ENCODE peak calls at places on chromosomes 5 and 9, in eight cellular contexts. One of them, this sample, is unnamed. For H3K36me3 and H3K27me3, the result is how much of the 10 kb centered on the place peaks cover.

GRCh38 chr9:72579880-72580570 is 58.6 kb downstream of the TMC1 start:
- DNase-seq in bronchial epithelial cell: peak
- DNase-seq in GM12878: no peak
- DNase-seq in PC-9: no peak
- DNase-seq in cardiac muscle cell: no peak
- DNase-seq in sigmoid colon: no peak
- DNase-seq in GM06990: no peak
- DNase-seq in tibial artery: no peak
- DNase-seq in this sample: no peak

GRCh38 chr9:37996050-37996811 is 72.8 kb downstream of the SHB start:
- DNase-seq in bronchial epithelial cell: no peak
- DNase-seq in GM12878: no peak
- DNase-seq in PC-9: no peak
- DNase-seq in cardiac muscle cell: peak
- DNase-seq in sigmoid colon: no peak
- DNase-seq in GM06990: no peak
- DNase-seq in tibial artery: no peak
- DNase-seq in this sample: no peak

GRCh38 chr5:145483211-145483610 is 351.9 kb downstream of the PRELID2 start:
- DNase-seq in bronchial epithelial cell: peak
- DNase-seq in GM12878: no peak
- DNase-seq in PC-9: no peak
- DNase-seq in cardiac muscle cell: no peak
- DNase-seq in sigmoid colon: no peak
- DNase-seq in GM06990: no peak
- DNase-seq in tibial artery: no peak
- DNase-seq in this sample: no peak

GRCh38 chr9:87494970-87495471 is 2.6 kb upstream of the DAPK1 start:
- DNase-seq in bronchial epithelial cell: no peak
- DNase-seq in GM12878: no peak
- DNase-seq in PC-9: no peak
- DNase-seq in cardiac muscle cell: peak
- DNase-seq in sigmoid colon: no peak
- DNase-seq in GM06990: no peak
- DNase-seq in tibial artery: no peak
- DNase-seq in this sample: no peak

GRCh38 chr5:176818391-176819098 is 8.2 kb downstream of the UNC5A start:
- DNase-seq in bronchial epithelial cell: no peak
- DNase-seq in GM12878: peak
- DNase-seq in PC-9: peak
- DNase-seq in cardiac muscle cell: no peak
- DNase-seq in sigmoid colon: no peak
- DNase-seq in GM06990: no peak
- DNase-seq in tibial artery: no peak
- DNase-seq in this sample: no peak

GRCh38 chr5:75140277-75140676 is 87.9 kb upstream of the GCNT4 start:
- DNase-seq in bronchial epithelial cell: no peak
- DNase-seq in GM12878: no peak
- DNase-seq in PC-9: no peak
- DNase-seq in cardiac muscle cell: no peak
- DNase-seq in sigmoid colon: no peak
- DNase-seq in GM06990: no peak
- DNase-seq in tibial artery: no peak
- DNase-seq in this sample: no peak

GRCh38 chr5:61084658-61085057 is 77.6 kb downstream of the SMIM15 start:
- DNase-seq in bronchial epithelial cell: no peak
- DNase-seq in GM12878: no peak
- DNase-seq in PC-9: no peak
- DNase-seq in cardiac muscle cell: no peak
- DNase-seq in sigmoid colon: no peak
- DNase-seq in GM06990: no peak
- DNase-seq in tibial artery: no peak
- DNase-seq in this sample: no peak

GRCh38 chr9:116891438-116891837 is 204.3 kb downstream of the TRIM32 start:
- DNase-seq in bronchial epithelial cell: no peak
- DNase-seq in GM12878: no peak
- DNase-seq in PC-9: no peak
- DNase-seq in cardiac muscle cell: no peak
- DNase-seq in sigmoid colon: no peak
- DNase-seq in GM06990: no peak
- DNase-seq in tibial artery: no peak
- DNase-seq in this sample: no peak

GRCh38 chr9:31908158-31908890 is 476.1 kb upstream of the ACO1 start:
- DNase-seq in bronchial epithelial cell: peak
- DNase-seq in GM12878: peak
- DNase-seq in PC-9: peak
- DNase-seq in cardiac muscle cell: no peak
- DNase-seq in sigmoid colon: no peak
- DNase-seq in GM06990: peak
- DNase-seq in tibial artery: no peak
- DNase-seq in this sample: no peak

GRCh38 chr9:17609312-17610005 is 30.6 kb downstream of the SH3GL2 start:
- DNase-seq in bronchial epithelial cell: no peak
- DNase-seq in GM12878: no peak
- DNase-seq in PC-9: no peak
- DNase-seq in cardiac muscle cell: no peak
- DNase-seq in sigmoid colon: no peak
- DNase-seq in GM06990: no peak
- DNase-seq in tibial artery: no peak
- DNase-seq in this sample: no peak

GRCh38 chr5:171897231-171897630 is 109.2 kb downstream of the FBXW11 start:
- DNase-seq in bronchial epithelial cell: no peak
- DNase-seq in GM12878: no peak
- DNase-seq in PC-9: no peak
- DNase-seq in cardiac muscle cell: no peak
- DNase-seq in sigmoid colon: no peak
- DNase-seq in GM06990: no peak
- DNase-seq in tibial artery: no peak
- DNase-seq in this sample: no peak

GRCh38 chr9:83691492-83691891 is 16.3 kb downstream of the UBQLN1 start:
- DNase-seq in bronchial epithelial cell: no peak
- DNase-seq in GM12878: no peak
- DNase-seq in PC-9: no peak
- DNase-seq in cardiac muscle cell: no peak
- DNase-seq in sigmoid colon: no peak
- DNase-seq in GM06990: no peak
- DNase-seq in tibial artery: no peak
- DNase-seq in this sample: no peak

GRCh38 chr5:32446660-32447059 is 2.1 kb upstream of the ZFR start:
- DNase-seq in bronchial epithelial cell: no peak
- DNase-seq in GM12878: no peak
- DNase-seq in PC-9: no peak
- DNase-seq in cardiac muscle cell: no peak
- DNase-seq in sigmoid colon: no peak
- DNase-seq in GM06990: peak
- DNase-seq in tibial artery: no peak
- DNase-seq in this sample: no peak

GRCh38 chr9:71704806-71705205 is 63.5 kb downstream of the CEMIP2 start:
- DNase-seq in bronchial epithelial cell: no peak
- DNase-seq in GM12878: no peak
- DNase-seq in PC-9: no peak
- DNase-seq in cardiac muscle cell: no peak
- DNase-seq in sigmoid colon: no peak
- DNase-seq in GM06990: no peak
- DNase-seq in tibial artery: no peak
- DNase-seq in this sample: no peak

GRCh38 chr5:136077046-136077445 is 48.3 kb downstream of the TGFBI start:
- DNase-seq in bronchial epithelial cell: no peak
- DNase-seq in GM12878: no peak
- DNase-seq in PC-9: no peak
- DNase-seq in cardiac muscle cell: no peak
- DNase-seq in sigmoid colon: no peak
- DNase-seq in GM06990: no peak
- DNase-seq in tibial artery: no peak
- DNase-seq in this sample: no peak

GRCh38 chr5:7927466-7928375 is 58.8 kb downstream of the MTRR start:
- DNase-seq in bronchial epithelial cell: peak
- DNase-seq in GM12878: no peak
- DNase-seq in PC-9: peak
- DNase-seq in cardiac muscle cell: peak
- DNase-seq in sigmoid colon: no peak
- DNase-seq in GM06990: peak
- DNase-seq in tibial artery: no peak
- DNase-seq in this sample: no peak

GRCh38 chr9:21434202-21435014 is 5.8 kb upstream of the IFNA1 start:
- DNase-seq in bronchial epithelial cell: peak
- DNase-seq in GM12878: no peak
- DNase-seq in PC-9: peak
- DNase-seq in cardiac muscle cell: peak
- DNase-seq in sigmoid colon: no peak
- DNase-seq in GM06990: no peak
- DNase-seq in tibial artery: no peak
- DNase-seq in this sample: no peak

GRCh38 chr5:36602711-36603321 is 3.6 kb upstream of the SLC1A3 start:
- DNase-seq in bronchial epithelial cell: no peak
- DNase-seq in GM12878: no peak
- DNase-seq in PC-9: no peak
- DNase-seq in cardiac muscle cell: peak
- DNase-seq in sigmoid colon: no peak
- DNase-seq in GM06990: no peak
- DNase-seq in tibial artery: no peak
- DNase-seq in this sample: no peak

GRCh38 chr9:123282343-123283047 is 14.1 kb upstream of the STRBP start:
- DNase-seq in bronchial epithelial cell: peak
- DNase-seq in GM12878: no peak
- DNase-seq in PC-9: peak
- DNase-seq in cardiac muscle cell: peak
- DNase-seq in sigmoid colon: peak
- DNase-seq in GM06990: no peak
- DNase-seq in tibial artery: no peak
- DNase-seq in this sample: no peak

GRCh38 chr5:154860123-154860522 is 1.7 kb downstream of the CNOT8 start:
- DNase-seq in bronchial epithelial cell: peak
- DNase-seq in GM12878: no peak
- DNase-seq in PC-9: peak
- DNase-seq in cardiac muscle cell: no peak
- DNase-seq in sigmoid colon: peak
- DNase-seq in GM06990: no peak
- DNase-seq in tibial artery: peak
- DNase-seq in this sample: no peak

GRCh38 chr5:90690317-90690716 is 131.7 kb downstream of the ADGRV1 start:
- DNase-seq in bronchial epithelial cell: no peak
- DNase-seq in GM12878: no peak
- DNase-seq in PC-9: no peak
- DNase-seq in cardiac muscle cell: no peak
- DNase-seq in sigmoid colon: no peak
- DNase-seq in GM06990: no peak
- DNase-seq in tibial artery: no peak
- DNase-seq in this sample: no peak

GRCh38 chr5:90685425-90686022 is 126.9 kb downstream of the ADGRV1 start:
- DNase-seq in bronchial epithelial cell: no peak
- DNase-seq in GM12878: no peak
- DNase-seq in PC-9: no peak
- DNase-seq in cardiac muscle cell: no peak
- DNase-seq in sigmoid colon: no peak
- DNase-seq in GM06990: no peak
- DNase-seq in tibial artery: no peak
- DNase-seq in this sample: no peak

GRCh38 chr5:90691533-90691932 is 132.9 kb downstream of the ADGRV1 start:
- DNase-seq in bronchial epithelial cell: no peak
- DNase-seq in GM12878: no peak
- DNase-seq in PC-9: no peak
- DNase-seq in cardiac muscle cell: no peak
- DNase-seq in sigmoid colon: no peak
- DNase-seq in GM06990: no peak
- DNase-seq in tibial artery: no peak
- DNase-seq in this sample: no peak

DNA sequence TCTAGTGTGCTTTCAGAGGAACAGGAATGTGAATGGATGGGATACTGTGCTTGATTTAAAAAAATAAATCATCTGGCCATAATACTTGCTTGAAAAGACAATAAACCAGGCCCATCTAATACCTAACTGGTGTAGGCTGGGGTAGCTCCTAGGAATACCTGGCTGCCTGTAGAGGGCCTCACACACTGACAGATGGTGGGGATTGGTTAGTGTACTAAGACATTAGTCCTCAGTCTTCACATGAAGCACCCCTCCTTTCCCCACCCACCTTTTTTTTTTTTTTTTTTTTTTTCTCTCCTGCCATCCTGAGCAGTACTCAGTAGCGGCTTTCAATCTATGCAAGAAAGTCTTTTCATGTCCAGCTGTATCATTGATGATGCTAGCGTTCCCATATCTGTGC is 130.5 kb downstream of the ADGRV1 start:
- DNase-seq in bronchial epithelial cell: no peak
- DNase-seq in GM12878: no peak
- DNase-seq in PC-9: no peak
- DNase-seq in cardiac muscle cell: no peak
- DNase-seq in sigmoid colon: no peak
- DNase-seq in GM06990: no peak
- DNase-seq in tibial artery: no peak
- DNase-seq in this sample: no peak
- H3K36me3 ChIP-seq in bronchial epithelial cell: under half
- H3K36me3 ChIP-seq in GM12878: under half
- H3K36me3 ChIP-seq in PC-9: under half
- H3K36me3 ChIP-seq in cardiac muscle cell: under half
- H3K36me3 ChIP-seq in sigmoid colon: under half
- H3K36me3 ChIP-seq in GM06990: under half
- H3K36me3 ChIP-seq in tibial artery: under half
- H3K36me3 ChIP-seq in this sample: under half

GRCh38 chr5:152592416-152592815 is 187.3 kb upstream of the NMUR2 start:
- DNase-seq in bronchial epithelial cell: peak
- DNase-seq in GM12878: no peak
- DNase-seq in PC-9: no peak
- DNase-seq in cardiac muscle cell: no peak
- DNase-seq in sigmoid colon: no peak
- DNase-seq in GM06990: no peak
- DNase-seq in tibial artery: no peak
- DNase-seq in this sample: no peak
- TF ChIP-seq CTCF in bronchial epithelial cell: no peak
- TF ChIP-seq CTCF in GM12878: no peak
- TF ChIP-seq CTCF in PC-9: no peak
- TF ChIP-seq CTCF in cardiac muscle cell: no peak
- TF ChIP-seq CTCF in sigmoid colon: no peak
- TF ChIP-seq CTCF in GM06990: no peak
- TF ChIP-seq CTCF in tibial artery: no peak
- TF ChIP-seq CTCF in this sample: no peak

GRCh38 chr9:136185596-136185995 is 19.3 kb downstream of the LHX3 start:
- DNase-seq in bronchial epithelial cell: no peak
- DNase-seq in GM12878: no peak
- DNase-seq in PC-9: no peak
- DNase-seq in cardiac muscle cell: no peak
- DNase-seq in sigmoid colon: no peak
- DNase-seq in GM06990: no peak
- DNase-seq in tibial artery: no peak
- DNase-seq in this sample: no peak
- H3K27me3 ChIP-seq in bronchial epithelial cell: under half
- H3K27me3 ChIP-seq in GM12878: under half
- H3K27me3 ChIP-seq in PC-9: under half
- H3K27me3 ChIP-seq in cardiac muscle cell: under half
- H3K27me3 ChIP-seq in sigmoid colon: half or more
- H3K27me3 ChIP-seq in GM06990: under half
- H3K27me3 ChIP-seq in tibial artery: half or more
- H3K27me3 ChIP-seq in this sample: under half

DNA sequence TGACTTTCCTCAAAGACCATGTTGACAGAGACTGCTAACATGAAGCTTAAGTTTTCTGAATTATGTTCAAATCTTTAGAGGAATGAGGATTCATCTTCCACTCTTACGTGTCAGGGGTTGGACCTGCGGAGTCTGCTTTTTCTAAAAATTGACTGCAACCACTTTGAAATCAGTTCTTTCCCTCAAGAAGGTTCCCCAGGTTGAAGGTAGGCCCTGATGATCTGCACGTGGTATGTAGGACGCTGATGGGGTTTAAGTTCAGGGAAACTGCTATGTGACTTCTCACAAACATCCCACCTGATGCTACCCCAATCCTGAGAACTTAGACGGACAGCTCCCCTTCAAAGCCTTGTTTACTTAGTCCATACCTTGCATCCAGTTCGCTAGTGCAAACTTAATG is 7.2 kb downstream of the RACK1 start:
- DNase-seq in bronchial epithelial cell: no peak
- DNase-seq in GM12878: no peak
- DNase-seq in PC-9: no peak
- DNase-seq in cardiac muscle cell: no peak
- DNase-seq in sigmoid colon: no peak
- DNase-seq in GM06990: no peak
- DNase-seq in tibial artery: no peak
- DNase-seq in this sample: no peak
- H3K36me3 ChIP-seq in bronchial epithelial cell: under half
- H3K36me3 ChIP-seq in GM12878: under half
- H3K36me3 ChIP-seq in PC-9: under half
- H3K36me3 ChIP-seq in cardiac muscle cell: half or more
- H3K36me3 ChIP-seq in sigmoid colon: half or more
- H3K36me3 ChIP-seq in GM06990: under half
- H3K36me3 ChIP-seq in tibial artery: half or more
- H3K36me3 ChIP-seq in this sample: under half

This sample was measured in BJ.